ENCODE peak calls at places on chromosomes 3 and 15, in eight cellular contexts. One of them, this sample, is unnamed.
A peak's percentile ranks its signal among the peaks of the same experiment; 100 is the strongest.

GRCh38 chr15:80674245-80674614 is 20.9 kb upstream of the ABHD17C start:
- DNase-seq in sigmoid colon: no peak
- DNase-seq in endothelial cell: no peak
- DNase-seq in neural crest cell: no peak
- DNase-seq in B cell: no peak
- DNase-seq in AG10803: peak; percentile 61
- DNase-seq in AG09319: no peak
- DNase-seq in AG04450: peak; percentile 27
- DNase-seq in this sample: no peak

GRCh38 chr15:22878103-22878502 is 39.6 kb downstream of the NIPA2 start:
- DNase-seq in sigmoid colon: no peak
- DNase-seq in endothelial cell: no peak
- DNase-seq in neural crest cell: no peak
- DNase-seq in B cell: no peak
- DNase-seq in AG10803: no peak
- DNase-seq in AG09319: no peak
- DNase-seq in AG04450: no peak
- DNase-seq in this sample: no peak

GRCh38 chr3:168051579-168052183 is 44.0 kb downstream of the GOLIM4 start:
- DNase-seq in sigmoid colon: no peak
- DNase-seq in endothelial cell: no peak
- DNase-seq in neural crest cell: no peak
- DNase-seq in B cell: no peak
- DNase-seq in AG10803: peak; percentile 69
- DNase-seq in AG09319: no peak
- DNase-seq in AG04450: no peak
- DNase-seq in this sample: peak; percentile 52

GRCh38 chr3:65873028-65873427 is 165.7 kb downstream of the MAGI1 start:
- DNase-seq in sigmoid colon: no peak
- DNase-seq in endothelial cell: no peak
- DNase-seq in neural crest cell: no peak
- DNase-seq in B cell: no peak
- DNase-seq in AG10803: peak; percentile 7
- DNase-seq in AG09319: no peak
- DNase-seq in AG04450: no peak
- DNase-seq in this sample: no peak

GRCh38 chr3:171615742-171616141 is 155.5 kb upstream of the TNIK start:
- DNase-seq in sigmoid colon: no peak
- DNase-seq in endothelial cell: no peak
- DNase-seq in neural crest cell: no peak
- DNase-seq in B cell: no peak
- DNase-seq in AG10803: peak; percentile 35
- DNase-seq in AG09319: no peak
- DNase-seq in AG04450: no peak
- DNase-seq in this sample: no peak

GRCh38 chr15:56718560-56718959 is 14.7 kb downstream of the ZNF280D start:
- DNase-seq in sigmoid colon: no peak
- DNase-seq in endothelial cell: no peak
- DNase-seq in neural crest cell: no peak
- DNase-seq in B cell: no peak
- DNase-seq in AG10803: no peak
- DNase-seq in AG09319: no peak
- DNase-seq in AG04450: no peak
- DNase-seq in this sample: no peak

GRCh38 chr3:188348445-188349244 is 194.7 kb downstream of the LPP start:
- DNase-seq in sigmoid colon: peak; percentile 80
- DNase-seq in endothelial cell: no peak
- DNase-seq in neural crest cell: no peak
- DNase-seq in B cell: no peak
- DNase-seq in AG10803: peak; percentile 96
- DNase-seq in AG09319: peak; percentile 73
- DNase-seq in AG04450: peak; percentile 45
- DNase-seq in this sample: peak; percentile 84

GRCh38 chr3:21754839-21755238 is 3.8 kb upstream of the ZNF385D start:
- DNase-seq in sigmoid colon: no peak
- DNase-seq in endothelial cell: no peak
- DNase-seq in neural crest cell: no peak
- DNase-seq in B cell: no peak
- DNase-seq in AG10803: no peak
- DNase-seq in AG09319: no peak
- DNase-seq in AG04450: no peak
- DNase-seq in this sample: no peak

GRCh38 chr15:91448245-91448644 is 348.2 kb downstream of the SV2B start:
- DNase-seq in sigmoid colon: no peak
- DNase-seq in endothelial cell: no peak
- DNase-seq in neural crest cell: no peak
- DNase-seq in B cell: no peak
- DNase-seq in AG10803: no peak
- DNase-seq in AG09319: no peak
- DNase-seq in AG04450: no peak
- DNase-seq in this sample: no peak

GRCh38 chr15:29674661-29675533 is 147.4 kb downstream of the TJP1 start:
- DNase-seq in sigmoid colon: no peak
- DNase-seq in endothelial cell: peak; percentile 75
- DNase-seq in neural crest cell: peak; percentile 69
- DNase-seq in B cell: no peak
- DNase-seq in AG10803: no peak
- DNase-seq in AG09319: no peak
- DNase-seq in AG04450: no peak
- DNase-seq in this sample: peak; percentile 29

GRCh38 chr15:60635507-60636352 is 156.8 kb upstream of the ICE2 start:
- DNase-seq in sigmoid colon: no peak
- DNase-seq in endothelial cell: no peak
- DNase-seq in neural crest cell: no peak
- DNase-seq in B cell: peak; percentile 57
- DNase-seq in AG10803: no peak
- DNase-seq in AG09319: no peak
- DNase-seq in AG04450: no peak
- DNase-seq in this sample: no peak

GRCh38 chr3:195100903-195101591 is 169.9 kb downstream of the XXYLT1 start:
- DNase-seq in sigmoid colon: no peak
- DNase-seq in endothelial cell: no peak
- DNase-seq in neural crest cell: no peak
- DNase-seq in B cell: no peak
- DNase-seq in AG10803: peak; percentile 73
- DNase-seq in AG09319: no peak
- DNase-seq in AG04450: no peak
- DNase-seq in this sample: no peak

GRCh38 chr3:101824691-101825090 is 24.6 kb upstream of the NFKBIZ start:
- DNase-seq in sigmoid colon: no peak
- DNase-seq in endothelial cell: no peak
- DNase-seq in neural crest cell: no peak
- DNase-seq in B cell: no peak
- DNase-seq in AG10803: peak; percentile 65
- DNase-seq in AG09319: no peak
- DNase-seq in AG04450: no peak
- DNase-seq in this sample: no peak

GRCh38 chr3:175287361-175287963 is 428.3 kb downstream of the NAALADL2 start:
- DNase-seq in sigmoid colon: no peak
- DNase-seq in endothelial cell: no peak
- DNase-seq in neural crest cell: no peak
- DNase-seq in B cell: no peak
- DNase-seq in AG10803: no peak
- DNase-seq in AG09319: no peak
- DNase-seq in AG04450: no peak
- DNase-seq in this sample: no peak

GRCh38 chr3:45964139-45964538 is 20.9 kb downstream of the CXCR6 start:
- DNase-seq in sigmoid colon: no peak
- DNase-seq in endothelial cell: no peak
- DNase-seq in neural crest cell: no peak
- DNase-seq in B cell: no peak
- DNase-seq in AG10803: no peak
- DNase-seq in AG09319: no peak
- DNase-seq in AG04450: no peak
- DNase-seq in this sample: no peak

GRCh38 chr3:24579008-24579407 is 84.4 kb upstream of the THRB start:
- DNase-seq in sigmoid colon: peak; percentile 56
- DNase-seq in endothelial cell: no peak
- DNase-seq in neural crest cell: no peak
- DNase-seq in B cell: no peak
- DNase-seq in AG10803: no peak
- DNase-seq in AG09319: no peak
- DNase-seq in AG04450: no peak
- DNase-seq in this sample: no peak

GRCh38 chr3:66989860-66990696 is 8.0 kb upstream of the KBTBD8 start:
- DNase-seq in sigmoid colon: no peak
- DNase-seq in endothelial cell: no peak
- DNase-seq in neural crest cell: no peak
- DNase-seq in B cell: no peak
- DNase-seq in AG10803: no peak
- DNase-seq in AG09319: no peak
- DNase-seq in AG04450: no peak
- DNase-seq in this sample: no peak
- TF ChIP-seq CTCF in sigmoid colon: no peak
- TF ChIP-seq CTCF in endothelial cell: no peak
- TF ChIP-seq CTCF in neural crest cell: peak; percentile 37
- TF ChIP-seq CTCF in B cell: peak; percentile 63
- TF ChIP-seq CTCF in AG10803: peak; percentile 10
- TF ChIP-seq CTCF in AG09319: peak; percentile 19
- TF ChIP-seq CTCF in AG04450: peak; percentile 30
- TF ChIP-seq CTCF in this sample: peak; percentile 50

GRCh38 chr15:43347114-43347513 is 16.7 kb upstream of the LCMT2 start:
- DNase-seq in sigmoid colon: no peak
- DNase-seq in endothelial cell: no peak
- DNase-seq in neural crest cell: no peak
- DNase-seq in B cell: no peak
- DNase-seq in AG10803: no peak
- DNase-seq in AG09319: no peak
- DNase-seq in AG04450: no peak
- DNase-seq in this sample: no peak

DNA sequence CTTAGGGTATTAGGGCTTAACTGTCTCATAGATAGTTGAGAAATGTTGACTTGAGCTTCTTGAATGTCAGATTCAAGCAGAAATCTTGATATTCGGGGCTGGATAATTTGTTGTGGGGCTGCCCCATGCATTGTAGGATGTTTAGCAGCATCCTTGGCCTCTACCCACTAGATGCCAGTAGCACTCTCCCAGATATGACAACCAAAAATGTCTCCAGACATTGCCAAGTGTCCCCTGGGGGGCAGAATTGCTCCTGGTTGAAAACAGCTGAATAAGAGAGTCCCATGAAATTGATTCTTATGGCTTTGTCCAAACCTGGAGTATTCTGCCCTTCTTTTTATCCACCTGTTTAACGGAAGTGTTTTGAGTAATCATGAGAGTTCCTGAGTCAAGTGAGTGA is 15.9 kb upstream of the LCMT2 start:
- DNase-seq in sigmoid colon: no peak
- DNase-seq in endothelial cell: no peak
- DNase-seq in neural crest cell: no peak
- DNase-seq in B cell: no peak
- DNase-seq in AG10803: no peak
- DNase-seq in AG09319: no peak
- DNase-seq in AG04450: no peak
- DNase-seq in this sample: no peak
- TF ChIP-seq CTCF in sigmoid colon: no peak
- TF ChIP-seq CTCF in endothelial cell: no peak
- TF ChIP-seq CTCF in neural crest cell: no peak
- TF ChIP-seq CTCF in B cell: no peak
- TF ChIP-seq CTCF in AG10803: no peak
- TF ChIP-seq CTCF in AG09319: no peak
- TF ChIP-seq CTCF in AG04450: no peak
- TF ChIP-seq CTCF in this sample: peak; percentile 34

DNA sequence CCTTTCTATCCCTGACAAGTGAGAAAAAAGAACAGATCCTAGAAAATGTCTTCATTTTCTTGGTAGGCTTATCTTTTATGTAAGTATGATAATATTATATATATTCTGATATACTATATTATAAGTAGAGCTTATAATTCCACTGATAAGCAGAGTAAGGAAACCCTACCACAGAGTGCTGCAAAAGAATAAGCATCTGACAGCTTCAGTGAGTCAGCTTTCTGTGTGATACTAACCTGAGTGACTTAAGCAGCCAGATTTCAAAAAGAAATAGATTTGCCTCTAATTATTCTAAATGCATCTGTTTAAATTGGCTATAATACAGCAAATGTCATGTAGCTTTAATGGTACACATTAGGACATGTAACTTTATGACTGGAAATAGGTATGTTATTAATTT is 656.0 kb downstream of the MCTP2 start:
- DNase-seq in sigmoid colon: no peak
- DNase-seq in endothelial cell: no peak
- DNase-seq in neural crest cell: no peak
- DNase-seq in B cell: no peak
- DNase-seq in AG10803: no peak
- DNase-seq in AG09319: no peak
- DNase-seq in AG04450: no peak
- DNase-seq in this sample: no peak
- TF ChIP-seq CTCF in sigmoid colon: no peak
- TF ChIP-seq CTCF in endothelial cell: no peak
- TF ChIP-seq CTCF in neural crest cell: no peak
- TF ChIP-seq CTCF in B cell: no peak
- TF ChIP-seq CTCF in AG10803: no peak
- TF ChIP-seq CTCF in AG09319: no peak
- TF ChIP-seq CTCF in AG04450: no peak
- TF ChIP-seq CTCF in this sample: no peak

GRCh38 chr3:49839193-49839809 is 17.1 kb downstream of the TRAIP start:
- DNase-seq in sigmoid colon: peak; percentile 87
- DNase-seq in endothelial cell: peak; percentile 74
- DNase-seq in neural crest cell: peak; percentile 74
- DNase-seq in B cell: peak; percentile 87
- DNase-seq in AG10803: peak; percentile 79
- DNase-seq in AG09319: peak; percentile 61
- DNase-seq in AG04450: peak; percentile 50
- DNase-seq in this sample: peak; percentile 68

GRCh38 chr3:49840371-49840770 is 16.0 kb downstream of the TRAIP start:
- DNase-seq in sigmoid colon: no peak
- DNase-seq in endothelial cell: no peak
- DNase-seq in neural crest cell: no peak
- DNase-seq in B cell: no peak
- DNase-seq in AG10803: peak; percentile 35
- DNase-seq in AG09319: no peak
- DNase-seq in AG04450: no peak
- DNase-seq in this sample: no peak

GRCh38 chr3:49842843-49843242 is 13.5 kb downstream of the TRAIP start:
- DNase-seq in sigmoid colon: no peak
- DNase-seq in endothelial cell: no peak
- DNase-seq in neural crest cell: no peak
- DNase-seq in B cell: no peak
- DNase-seq in AG10803: no peak
- DNase-seq in AG09319: no peak
- DNase-seq in AG04450: no peak
- DNase-seq in this sample: no peak

GRCh38 chr3:49841806-49842205 is 14.6 kb downstream of the TRAIP start:
- DNase-seq in sigmoid colon: no peak
- DNase-seq in endothelial cell: no peak
- DNase-seq in neural crest cell: no peak
- DNase-seq in B cell: no peak
- DNase-seq in AG10803: no peak
- DNase-seq in AG09319: no peak
- DNase-seq in AG04450: no peak
- DNase-seq in this sample: no peak

DNA sequence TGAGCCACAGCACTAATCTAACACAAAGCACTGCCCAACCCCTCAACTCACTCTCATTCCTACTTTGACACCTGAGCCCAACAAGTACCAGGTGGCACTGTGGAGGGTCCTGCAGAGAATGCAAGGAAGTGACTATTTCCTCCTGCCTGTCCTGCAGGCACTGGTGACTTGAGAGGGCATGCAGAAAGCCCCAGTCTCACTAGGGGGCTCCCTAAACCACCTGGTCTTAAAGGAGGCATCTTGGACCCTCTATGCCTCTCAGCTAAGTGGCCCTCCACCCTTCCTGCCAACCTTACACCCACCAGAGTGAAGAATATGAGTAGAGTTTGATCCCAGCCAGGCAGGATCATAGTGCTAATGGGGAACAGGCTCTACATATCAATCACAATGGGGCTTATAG is 15.2 kb downstream of the TRAIP start:
- DNase-seq in sigmoid colon: no peak
- DNase-seq in endothelial cell: peak; percentile 64
- DNase-seq in neural crest cell: peak; percentile 30
- DNase-seq in B cell: no peak
- DNase-seq in AG10803: no peak
- DNase-seq in AG09319: no peak
- DNase-seq in AG04450: no peak
- DNase-seq in this sample: peak; percentile 8
- TF ChIP-seq CTCF in sigmoid colon: no peak
- TF ChIP-seq CTCF in endothelial cell: no peak
- TF ChIP-seq CTCF in neural crest cell: peak; percentile 43
- TF ChIP-seq CTCF in B cell: no peak
- TF ChIP-seq CTCF in AG10803: peak; percentile 39
- TF ChIP-seq CTCF in AG09319: peak; percentile 39
- TF ChIP-seq CTCF in AG04450: peak; percentile 52
- TF ChIP-seq CTCF in this sample: peak; percentile 58

This sample was measured in HFFc6.